ENCODE peak calls at places on chromosome 10, in four cellular contexts. One of them, this sample, is unnamed.

GRCh38 chr10:26367771-26368170 is 70.4 kb upstream of the APBB1IP start:
- DNase-seq in Panc1: no peak
- DNase-seq in MM.1S: peak
- DNase-seq in thyroid gland: peak
- DNase-seq in this sample: no peak

GRCh38 chr10:31147220-31147608 is 115.5 kb upstream of the ZNF438 start:
- DNase-seq in Panc1: no peak
- DNase-seq in MM.1S: no peak
- DNase-seq in thyroid gland: no peak
- DNase-seq in this sample: peak

GRCh38 chr10:86872757-86873156 is 84.7 kb downstream of the MMRN2 start:
- DNase-seq in Panc1: no peak
- DNase-seq in MM.1S: no peak
- DNase-seq in thyroid gland: peak
- DNase-seq in this sample: no peak

GRCh38 chr10:89887830-89888229 is 186.4 kb downstream of the KIF20B start:
- DNase-seq in Panc1: no peak
- DNase-seq in MM.1S: peak
- DNase-seq in thyroid gland: no peak
- DNase-seq in this sample: no peak

GRCh38 chr10:20004087-20004523 is 187.9 kb downstream of the PLXDC2 start:
- DNase-seq in Panc1: no peak
- DNase-seq in MM.1S: peak
- DNase-seq in thyroid gland: peak
- DNase-seq in this sample: no peak

GRCh38 chr10:110358869-110359629 is 54.3 kb upstream of the SMNDC1 start:
- DNase-seq in Panc1: no peak
- DNase-seq in MM.1S: no peak
- DNase-seq in thyroid gland: peak
- DNase-seq in this sample: peak

GRCh38 chr10:32982293-32982709 is 24.3 kb upstream of the ITGB1 start:
- DNase-seq in Panc1: no peak
- DNase-seq in MM.1S: no peak
- DNase-seq in thyroid gland: no peak
- DNase-seq in this sample: no peak

GRCh38 chr10:45040921-45041320 is 40.2 kb downstream of the ZNF22 start:
- DNase-seq in Panc1: no peak
- DNase-seq in MM.1S: no peak
- DNase-seq in thyroid gland: no peak
- DNase-seq in this sample: no peak

GRCh38 chr10:125159932-125160855 is at the start of gene CTBP2:
- DNase-seq in Panc1: no peak
- DNase-seq in MM.1S: no peak
- DNase-seq in thyroid gland: peak
- DNase-seq in this sample: no peak

GRCh38 chr10:37384923-37385322 is 259.5 kb downstream of the ANKRD30A start:
- DNase-seq in Panc1: no peak
- DNase-seq in MM.1S: no peak
- DNase-seq in thyroid gland: no peak
- DNase-seq in this sample: no peak

GRCh38 chr10:34590802-34591201 is 224.3 kb downstream of the PARD3 start:
- DNase-seq in Panc1: no peak
- DNase-seq in MM.1S: no peak
- DNase-seq in thyroid gland: no peak
- DNase-seq in this sample: no peak

GRCh38 chr10:66535418-66535817 is 390.4 kb upstream of the LRRTM3 start:
- DNase-seq in Panc1: no peak
- DNase-seq in MM.1S: no peak
- DNase-seq in thyroid gland: no peak
- DNase-seq in this sample: no peak

GRCh38 chr10:88881335-88881734 is 1.3 kb downstream of the STAMBPL1 start:
- DNase-seq in Panc1: peak
- DNase-seq in MM.1S: no peak
- DNase-seq in thyroid gland: no peak
- DNase-seq in this sample: no peak

GRCh38 chr10:7566891-7567290 is 99.9 kb downstream of the ITIH5 start:
- DNase-seq in Panc1: no peak
- DNase-seq in MM.1S: no peak
- DNase-seq in thyroid gland: no peak
- DNase-seq in this sample: no peak

GRCh38 chr10:121158988-121159579 is 307.9 kb downstream of the WDR11 start:
- DNase-seq in Panc1: no peak
- DNase-seq in MM.1S: no peak
- DNase-seq in thyroid gland: no peak
- DNase-seq in this sample: peak
- H3K27ac ChIP-seq in Panc1: no peak
- H3K27ac ChIP-seq in MM.1S: no peak
- H3K27ac ChIP-seq in thyroid gland: no peak
- H3K27ac ChIP-seq in this sample: peak

DNA sequence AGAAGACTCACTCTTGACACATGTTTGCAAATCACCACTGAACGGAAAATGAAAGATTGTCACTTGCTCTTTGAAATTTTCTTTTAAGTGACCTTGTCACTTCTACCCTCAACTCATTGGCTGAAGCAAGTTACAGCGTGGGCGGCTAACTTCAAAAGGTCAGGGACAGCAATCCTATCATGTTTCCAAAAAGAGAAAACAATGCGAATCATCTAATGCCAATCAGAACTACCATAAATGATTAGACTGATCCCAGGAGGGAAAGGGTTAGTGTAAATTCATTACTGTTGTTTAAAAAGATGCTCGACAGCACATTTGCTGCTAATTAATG is 140.6 kb downstream of the PRKG1 start:
- DNase-seq in Panc1: no peak
- DNase-seq in MM.1S: no peak
- DNase-seq in thyroid gland: no peak
- DNase-seq in this sample: no peak
- H3K27ac ChIP-seq in Panc1: no peak
- H3K27ac ChIP-seq in MM.1S: no peak
- H3K27ac ChIP-seq in thyroid gland: no peak
- H3K27ac ChIP-seq in this sample: no peak

GRCh38 chr10:3897156-3897555 is 112.1 kb upstream of the KLF6 start:
- DNase-seq in Panc1: no peak
- DNase-seq in MM.1S: no peak
- DNase-seq in thyroid gland: no peak
- DNase-seq in this sample: no peak
- H3K27ac ChIP-seq in Panc1: peak
- H3K27ac ChIP-seq in MM.1S: no peak
- H3K27ac ChIP-seq in thyroid gland: no peak
- H3K27ac ChIP-seq in this sample: peak

GRCh38 chr10:79982861-79983260 is 34.0 kb upstream of the SFTPD start:
- DNase-seq in Panc1: no peak
- DNase-seq in MM.1S: no peak
- DNase-seq in thyroid gland: peak
- DNase-seq in this sample: no peak

GRCh38 chr10:79983286-79983909 is 34.5 kb upstream of the SFTPD start:
- DNase-seq in Panc1: no peak
- DNase-seq in MM.1S: no peak
- DNase-seq in thyroid gland: no peak
- DNase-seq in this sample: no peak

GRCh38 chr10:79981356-79981672 is 32.4 kb upstream of the SFTPD start:
- DNase-seq in Panc1: no peak
- DNase-seq in MM.1S: no peak
- DNase-seq in thyroid gland: peak
- DNase-seq in this sample: no peak

GRCh38 chr10:79981673-79982485 is 33.0 kb upstream of the SFTPD start:
- DNase-seq in Panc1: no peak
- DNase-seq in MM.1S: peak
- DNase-seq in thyroid gland: peak
- DNase-seq in this sample: no peak

DNA sequence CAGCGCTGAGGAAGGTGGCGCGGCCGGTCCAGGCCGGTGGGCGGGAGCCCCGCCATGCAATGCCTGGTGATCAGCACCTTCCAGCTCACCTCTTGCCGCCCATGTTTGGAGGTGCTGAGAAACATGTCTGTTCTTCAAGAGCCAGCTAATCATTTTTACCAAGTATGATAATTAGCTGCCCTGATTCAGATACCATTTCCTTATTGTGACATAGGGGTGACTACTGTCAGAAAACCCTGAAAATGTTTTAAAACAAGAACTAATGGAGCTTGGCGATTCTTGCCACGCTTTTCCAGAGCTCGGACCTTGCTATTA is 33.5 kb upstream of the SFTPD start:
- DNase-seq in Panc1: no peak
- DNase-seq in MM.1S: no peak
- DNase-seq in thyroid gland: no peak
- DNase-seq in this sample: no peak
- H3K27ac ChIP-seq in Panc1: no peak
- H3K27ac ChIP-seq in MM.1S: no peak
- H3K27ac ChIP-seq in thyroid gland: peak
- H3K27ac ChIP-seq in this sample: no peak

GRCh38 chr10:93313798-93314197 is 168.3 kb downstream of the MYOF start:
- DNase-seq in Panc1: no peak
- DNase-seq in MM.1S: no peak
- DNase-seq in thyroid gland: no peak
- DNase-seq in this sample: no peak

GRCh38 chr10:93315261-93315660 is 166.9 kb downstream of the MYOF start:
- DNase-seq in Panc1: no peak
- DNase-seq in MM.1S: no peak
- DNase-seq in thyroid gland: no peak
- DNase-seq in this sample: no peak

GRCh38 chr10:93319855-93320254 is 162.3 kb downstream of the MYOF start:
- DNase-seq in Panc1: no peak
- DNase-seq in MM.1S: no peak
- DNase-seq in thyroid gland: no peak
- DNase-seq in this sample: no peak

GRCh38 chr10:93319096-93319495 is 163.0 kb downstream of the MYOF start:
- DNase-seq in Panc1: no peak
- DNase-seq in MM.1S: no peak
- DNase-seq in thyroid gland: no peak
- DNase-seq in this sample: no peak
- H3K27ac ChIP-seq in Panc1: no peak
- H3K27ac ChIP-seq in MM.1S: no peak
- H3K27ac ChIP-seq in thyroid gland: no peak
- H3K27ac ChIP-seq in this sample: no peak

DNA sequence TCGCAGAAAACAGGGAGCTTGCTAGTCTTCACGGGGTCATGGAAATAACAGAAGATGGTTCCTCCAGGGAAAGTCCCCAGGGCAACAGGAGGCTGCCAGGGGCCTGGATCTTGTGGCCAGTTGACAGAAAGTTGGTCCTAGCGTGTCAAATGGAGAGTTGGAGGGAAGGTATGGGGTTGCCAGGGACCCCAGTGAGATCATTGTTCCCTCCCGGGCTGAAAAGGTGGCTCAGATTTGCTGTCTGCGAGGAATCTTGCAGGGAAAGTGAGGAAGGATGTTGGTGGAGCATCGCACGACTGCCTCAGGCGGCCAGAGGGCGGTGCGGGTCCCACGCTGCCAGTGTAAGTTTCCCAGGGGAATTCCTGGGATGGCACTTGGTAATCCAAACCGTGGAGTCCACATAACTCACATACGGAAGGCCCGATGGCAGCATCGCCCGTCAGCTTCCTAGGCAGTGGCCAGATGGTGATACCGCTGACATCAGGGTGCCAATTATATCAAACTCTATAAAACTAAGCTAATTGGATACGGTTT is 189.7 kb downstream of the CELF2 start:
- DNase-seq in Panc1: no peak
- DNase-seq in MM.1S: no peak
- DNase-seq in thyroid gland: no peak
- DNase-seq in this sample: no peak
- H3K27ac ChIP-seq in Panc1: no peak
- H3K27ac ChIP-seq in MM.1S: peak
- H3K27ac ChIP-seq in thyroid gland: no peak
- H3K27ac ChIP-seq in this sample: no peak

DNA sequence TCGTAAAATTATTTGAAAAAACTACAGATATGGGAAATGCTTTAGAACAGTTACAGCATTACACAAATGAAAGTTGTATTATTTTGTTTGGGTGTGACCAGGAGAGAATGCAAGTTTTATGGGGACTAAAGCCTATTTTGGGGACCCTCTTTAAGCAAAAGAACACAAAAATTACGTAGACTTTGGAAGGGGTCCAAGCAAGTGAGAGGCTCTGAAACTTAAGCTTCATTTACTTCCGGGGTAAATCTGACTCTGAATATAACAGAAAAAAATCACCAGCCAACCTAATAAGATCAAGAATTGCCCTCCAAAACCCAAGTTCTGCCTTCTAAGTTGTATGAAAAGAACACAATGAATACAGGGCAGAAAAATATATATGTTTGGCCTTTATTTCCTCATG is 133.5 kb downstream of the CPEB3 start:
- DNase-seq in Panc1: no peak
- DNase-seq in MM.1S: no peak
- DNase-seq in thyroid gland: no peak
- DNase-seq in this sample: no peak
- H3K27ac ChIP-seq in Panc1: no peak
- H3K27ac ChIP-seq in MM.1S: no peak
- H3K27ac ChIP-seq in thyroid gland: no peak
- H3K27ac ChIP-seq in this sample: no peak